ENCODE peak calls at places on chromosome 2, in ten cellular contexts. Y is cardiac muscle cell, V is tibial nerve, M is mammary epithelial cell, C is endodermal cell, B is H9, N is tibial artery, Z is HepG2, G is osteoblast, Q is vagina. H is an unnamed sample. For H3K4me1, the result is how much of the 10 kb centered on the place peaks cover.

GRCh38 chr2:144032566-144032965 is 487.4 kb downstream of the ZEB2 start:
- DNase-seq in Y (peak), V (no peak), M (no peak), C (no peak), B (no peak), N (no peak), Z (no peak), G (no peak), Q (no peak), H (no peak)

GRCh38 chr2:224046752-224047151 is 7.7 kb upstream of the SERPINE2 start:
- DNase-seq in Y (peak), V (no peak), M (no peak), C (peak), B (no peak), N (no peak), Z (no peak), G (no peak), Q (no peak), H (no peak)

GRCh38 chr2:233563663-233564430 is 2.7 kb downstream of the USP40 start:
- DNase-seq in Y (no peak), V (no peak), M (no peak), C (no peak), B (no peak), N (no peak), Z (no peak), G (no peak), Q (no peak), H (no peak)

GRCh38 chr2:234587341-234588053 is 90.6 kb upstream of the ARL4C start:
- DNase-seq in Y (no peak), V (no peak), M (no peak), C (no peak), B (no peak), N (no peak), Z (no peak), G (no peak), Q (no peak), H (no peak)

GRCh38 chr2:171447675-171448074 is 13.6 kb downstream of the DCAF17 start:
- DNase-seq in Y (no peak), V (no peak), M (no peak), C (no peak), B (no peak), N (no peak), Z (no peak), G (no peak), Q (no peak), H (no peak)

GRCh38 chr2:127627740-127628571 is 18.0 kb upstream of the GPR17 start:
- DNase-seq in Y (no peak), V (no peak), M (no peak), C (no peak), B (no peak), N (peak), Z (no peak), G (peak), Q (no peak), H (peak)

GRCh38 chr2:16218651-16219050 is 278.3 kb downstream of the MYCN start:
- DNase-seq in Y (no peak), V (no peak), M (no peak), C (peak), B (peak), N (peak), Z (peak), G (no peak), Q (no peak), H (no peak)

GRCh38 chr2:80510716-80511115 is 206.2 kb upstream of the LRRTM1 start:
- DNase-seq in Y (no peak), V (no peak), M (no peak), C (no peak), B (no peak), N (no peak), Z (no peak), G (no peak), Q (no peak), H (no peak)

GRCh38 chr2:233041722-233042323 is 9.4 kb downstream of the NEU2 start:
- DNase-seq in Y (no peak), V (no peak), M (no peak), C (peak), B (no peak), N (no peak), Z (no peak), G (no peak), Q (no peak), H (no peak)

GRCh38 chr2:4499316-4499715 is 795.9 kb downstream of the DCDC2C start:
- DNase-seq in Y (no peak), V (no peak), M (no peak), C (no peak), B (no peak), N (no peak), Z (no peak), G (no peak), Q (no peak), H (no peak)

GRCh38 chr2:139160838-139161237 is 380.6 kb upstream of the NXPH2 start:
- DNase-seq in Y (no peak), V (no peak), M (no peak), C (no peak), B (no peak), N (no peak), Z (no peak), G (no peak), Q (no peak), H (no peak)

GRCh38 chr2:88005776-88006175 is 10.6 kb downstream of the RNU2-63P start:
- DNase-seq in Y (no peak), V (no peak), M (no peak), C (no peak), B (peak), N (no peak), Z (no peak), G (no peak), Q (no peak), H (no peak)

GRCh38 chr2:101251844-101252407 is 760 bp upstream of the CNOT11 start:
- DNase-seq in Y (peak), V (no peak), M (peak), C (peak), B (peak), N (no peak), Z (peak), G (no peak), Q (no peak), H (no peak)

GRCh38 chr2:67571785-67572718 is 174.9 kb downstream of the ETAA1 start:
- DNase-seq in Y (no peak), V (no peak), M (peak), C (no peak), B (no peak), N (no peak), Z (no peak), G (no peak), Q (no peak), H (no peak)

GRCh38 chr2:127320067-127320466 is 26.1 kb upstream of the ERCC3 start:
- DNase-seq in Y (no peak), V (no peak), M (no peak), C (no peak), B (no peak), N (no peak), Z (no peak), G (no peak), Q (no peak), H (no peak)

GRCh38 chr2:157061799-157062198 is 195.7 kb upstream of the GALNT5 start:
- DNase-seq in Y (no peak), V (no peak), M (no peak), C (no peak), B (no peak), N (no peak), Z (no peak), G (no peak), Q (no peak), H (no peak)

GRCh38 chr2:193549661-193550060 is 1354.9 kb upstream of the TMEFF2 start:
- DNase-seq in Y (peak), V (no peak), M (no peak), C (no peak), B (no peak), N (no peak), Z (no peak), G (no peak), Q (no peak), H (no peak)

GRCh38 chr2:37782721-37783438 is 111.4 kb upstream of the CDC42EP3 start:
- DNase-seq in Y (no peak), V (no peak), M (no peak), C (no peak), B (no peak), N (peak), Z (no peak), G (no peak), Q (no peak), H (no peak)

GRCh38 chr2:230525682-230526081 is 109.7 kb downstream of the SP100 start:
- DNase-seq in Y (no peak), V (no peak), M (no peak), C (no peak), B (no peak), N (no peak), Z (peak), G (no peak), Q (no peak), H (no peak)

GRCh38 chr2:34193164-34193563 is 594.1 kb upstream of the FAM98A start:
- DNase-seq in Y (no peak), V (no peak), M (no peak), C (no peak), B (no peak), N (no peak), Z (no peak), G (no peak), Q (no peak), H (no peak)

GRCh38 chr2:72806280-72806955 is 19.4 kb downstream of the EXOC6B start:
- DNase-seq in Y (no peak), V (no peak), M (no peak), C (no peak), B (no peak), N (no peak), Z (no peak), G (no peak), Q (no peak), H (no peak)

GRCh38 chr2:229104026-229104425 is 167.1 kb downstream of the PID1 start:
- DNase-seq in Y (no peak), V (no peak), M (no peak), C (no peak), B (no peak), N (no peak), Z (no peak), G (no peak), Q (no peak), H (no peak)

GRCh38 chr2:71494523-71495155 is 41.3 kb downstream of the DYSF start:
- DNase-seq in Y (no peak), V (no peak), M (peak), C (no peak), B (no peak), N (no peak), Z (no peak), G (no peak), Q (no peak), H (no peak)

GRCh38 chr2:173075781-173076556 is at the start of gene MAP3K20:
- DNase-seq in Y (peak), V (peak), M (peak), C (peak), B (peak), N (peak), Z (peak), G (peak), Q (no peak), H (peak)

GRCh38 chr2:43169987-43170732 is 56.2 kb downstream of the ZFP36L2 start:
- DNase-seq in Y (no peak), V (no peak), M (no peak), C (peak), B (peak), N (no peak), Z (no peak), G (peak), Q (no peak), H (peak)

GRCh38 chr2:226802573-226802972 is 3.0 kb upstream of the IRS1 start:
- DNase-seq in Y (peak), V (no peak), M (peak), C (no peak), B (no peak), N (no peak), Z (peak), G (peak), Q (no peak), H (no peak)

GRCh38 chr2:16578081-16578480 is 87.6 kb downstream of the CYRIA start:
- DNase-seq in Y (no peak), V (no peak), M (no peak), C (no peak), B (no peak), N (no peak), Z (no peak), G (no peak), Q (no peak), H (no peak)

GRCh38 chr2:654896-655295 is 22.3 kb downstream of the TMEM18 start:
- DNase-seq in Y (no peak), V (no peak), M (no peak), C (no peak), B (no peak), N (no peak), Z (no peak), G (no peak), Q (peak), H (no peak)

DNA sequence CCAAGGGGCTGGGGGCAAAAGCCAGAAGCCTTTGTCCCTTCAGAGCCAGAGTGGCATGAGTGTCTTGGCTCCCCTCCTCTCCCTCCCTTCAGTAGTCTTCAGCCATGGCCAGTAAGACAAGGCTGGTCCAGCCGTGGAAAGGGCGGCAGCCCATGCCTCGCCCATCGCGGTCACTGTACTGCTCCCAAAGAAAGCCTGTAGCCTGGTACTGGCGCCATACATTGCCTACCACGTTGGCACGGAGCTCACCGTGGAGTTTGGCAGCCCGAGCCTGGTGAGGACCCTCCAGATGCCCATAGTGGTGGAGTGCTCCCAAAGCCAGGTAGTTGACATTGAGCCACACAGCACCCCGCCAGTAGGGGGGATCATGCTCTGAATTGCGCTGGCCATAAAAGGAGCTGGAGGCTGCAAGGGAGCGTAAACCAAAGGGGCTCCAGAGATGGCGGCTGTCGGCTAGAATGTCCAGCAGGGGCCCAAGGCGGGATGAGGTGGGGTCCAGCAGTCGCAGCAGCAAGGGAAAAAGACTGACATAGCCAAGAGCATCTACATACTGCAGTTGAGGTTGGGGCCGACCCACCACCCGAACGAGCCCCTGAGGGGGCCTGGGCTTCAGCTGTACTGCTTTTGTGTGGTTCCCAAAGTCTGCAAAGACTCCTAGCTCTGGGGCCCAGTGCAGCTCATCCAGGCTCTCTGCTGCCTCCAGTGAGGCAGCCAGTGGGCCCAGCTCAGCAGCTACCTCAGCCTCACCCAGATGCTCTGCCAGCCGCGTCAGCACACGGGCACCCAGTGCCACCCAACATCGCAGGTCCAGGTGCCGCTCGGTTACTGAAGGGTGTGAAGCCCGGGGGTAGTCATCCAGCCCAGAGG is 3.2 kb downstream of the WBP1 start:
- DNase-seq in Y (peak), V (no peak), M (no peak), C (peak), B (peak), N (no peak), Z (peak), G (peak), Q (no peak), H (no peak)
- TF ChIP-seq CTCF in Y (peak), V (no peak), M (peak), C (peak), B (peak), N (no peak), Z (peak), G (peak), Q (no peak), H (no peak)

GRCh38 chr2:241099246-241099645 is 2.8 kb downstream of the MTERF4 start:
- DNase-seq in Y (no peak), V (no peak), M (no peak), C (no peak), B (no peak), N (no peak), Z (no peak), G (no peak), Q (no peak), H (no peak)

GRCh38 chr2:241094924-241095420 is 7.1 kb downstream of the MTERF4 start:
- DNase-seq in Y (no peak), V (no peak), M (no peak), C (no peak), B (no peak), N (no peak), Z (no peak), G (no peak), Q (no peak), H (no peak)

GRCh38 chr2:241095594-241096290 is 6.3 kb downstream of the MTERF4 start:
- DNase-seq in Y (no peak), V (no peak), M (no peak), C (peak), B (no peak), N (no peak), Z (no peak), G (no peak), Q (no peak), H (no peak)

GRCh38 chr2:241094172-241094571 is 7.9 kb downstream of the MTERF4 start:
- DNase-seq in Y (no peak), V (no peak), M (no peak), C (no peak), B (no peak), N (no peak), Z (no peak), G (no peak), Q (no peak), H (no peak)

GRCh38 chr2:241096979-241097378 is 5.1 kb downstream of the MTERF4 start:
- DNase-seq in Y (no peak), V (no peak), M (no peak), C (peak), B (no peak), N (no peak), Z (no peak), G (no peak), Q (peak), H (no peak)
- H3K4me1 ChIP-seq in Y (under half), V (under half), M (under half), C (under half), B (under half), N (under half), Z (half or more), G (under half), Q (under half), H (under half)

DNA sequence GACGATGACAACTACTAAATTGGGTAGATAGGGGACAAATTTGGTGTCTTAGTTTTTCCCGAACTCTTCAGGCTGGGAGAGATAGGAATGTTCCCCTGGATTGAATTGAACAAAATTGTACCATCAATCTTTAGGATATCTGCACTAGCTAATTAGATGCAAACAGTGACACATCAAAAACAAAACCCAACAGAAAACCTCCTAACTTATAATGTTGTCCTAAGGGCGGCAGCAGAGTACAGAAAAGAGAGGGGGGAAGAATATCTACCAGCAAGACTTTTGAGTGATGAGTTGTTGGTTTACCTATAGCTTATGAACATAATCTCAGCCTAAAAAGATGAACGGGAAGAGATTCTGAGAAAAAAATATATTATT is 342.9 kb downstream of the INSIG2 start:
- DNase-seq in Y (peak), V (no peak), M (peak), C (no peak), B (no peak), N (no peak), Z (no peak), G (no peak), Q (no peak), H (no peak)
- TF ChIP-seq CTCF in Y (peak), V (no peak), M (no peak), C (peak), B (peak), N (no peak), Z (peak), G (peak), Q (no peak), H (no peak)

GRCh38 chr2:76921006-76921405 is 601.2 kb downstream of the LRRTM4 start:
- DNase-seq in Y (no peak), V (no peak), M (no peak), C (no peak), B (no peak), N (no peak), Z (no peak), G (no peak), Q (no peak), H (no peak)
- H3K4me1 ChIP-seq in Y (under half), V (under half), M (under half), C (under half), B (under half), N (under half), Z (under half), G (under half), Q (under half), H (under half)

DNA sequence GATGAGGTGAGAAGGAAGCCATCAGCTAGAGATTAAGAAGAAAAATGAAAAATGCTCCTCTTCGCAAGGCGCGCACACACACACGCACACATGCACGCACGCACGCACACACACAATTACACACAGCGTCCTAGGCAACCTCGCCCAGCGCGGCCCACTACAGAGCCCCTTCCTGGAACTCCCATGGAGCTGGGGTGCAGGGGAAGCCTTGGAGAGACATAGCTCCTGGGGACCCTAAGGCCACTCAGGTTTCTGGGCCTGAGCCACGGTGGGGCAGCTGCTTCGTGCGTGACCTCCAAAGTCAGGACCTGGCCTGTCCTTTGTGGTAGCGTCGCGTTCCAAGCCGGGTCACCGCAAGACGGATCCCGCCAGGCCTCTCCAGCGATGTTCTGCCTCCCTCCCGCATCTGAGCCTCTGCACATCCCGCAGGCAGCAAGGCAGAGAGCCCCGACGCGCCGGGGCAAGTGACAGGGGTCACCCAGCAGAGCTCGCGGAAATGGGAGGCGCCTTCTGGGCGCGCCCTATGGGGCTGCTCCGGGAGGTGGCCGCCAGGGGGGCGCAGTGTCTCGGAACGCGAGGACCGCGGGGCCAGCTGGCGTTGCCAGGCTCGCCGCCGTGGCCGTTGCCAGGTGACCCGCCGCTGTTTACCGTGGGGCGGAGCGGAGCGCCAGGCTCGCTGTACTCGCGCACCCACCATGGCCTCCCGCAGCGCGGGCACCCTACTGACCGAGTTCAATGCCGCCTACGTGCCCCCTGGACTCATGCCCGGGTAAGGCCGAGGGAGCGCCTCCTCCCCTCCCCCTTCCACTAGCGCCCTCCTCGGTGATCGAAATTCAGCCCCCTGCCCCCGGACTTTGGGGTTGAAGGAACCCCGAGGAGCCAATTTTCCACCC is 79.0 kb downstream of the CIB4 start:
- DNase-seq in Y (peak), V (no peak), M (peak), C (peak), B (peak), N (peak), Z (peak), G (peak), Q (no peak), H (peak)
- TF ChIP-seq CTCF in Y (peak), V (peak), M (no peak), C (peak), B (no peak), N (no peak), Z (peak), G (peak), Q (no peak), H (peak)

DNA sequence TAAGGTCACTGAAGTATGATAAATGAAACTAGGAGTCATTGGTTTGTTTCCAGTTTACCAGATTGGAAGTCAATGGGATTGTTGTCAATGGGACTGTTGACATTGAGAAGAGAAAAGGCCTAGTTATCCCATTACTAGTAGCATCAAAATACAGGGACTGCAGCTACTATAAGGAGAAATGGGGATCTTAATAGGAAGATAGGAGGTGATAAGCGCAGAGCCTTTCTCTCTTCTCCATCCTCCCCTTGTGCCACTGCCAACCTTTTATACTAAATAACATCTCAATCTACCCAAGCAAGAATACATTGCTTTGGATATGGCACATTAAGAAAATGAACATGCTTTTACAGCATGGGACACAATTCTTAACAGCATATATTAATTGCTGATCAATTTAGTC is 10.5 kb upstream of the BBS5 start:
- DNase-seq in Y (no peak), V (no peak), M (no peak), C (no peak), B (no peak), N (no peak), Z (no peak), G (no peak), Q (no peak), H (no peak)
- H3K4me1 ChIP-seq in Y (under half), V (under half), M (under half), C (under half), B (under half), N (under half), Z (under half), G (under half), Q (under half), H (under half)

GRCh38 chr2:151632993-151633592 is 101.2 kb downstream of the NEB start:
- DNase-seq in Y (peak), V (no peak), M (no peak), C (no peak), B (no peak), N (no peak), Z (peak), G (no peak), Q (no peak), H (no peak)
- TF ChIP-seq CTCF in Y (peak), V (no peak), M (peak), C (peak), B (peak), N (no peak), Z (peak), G (peak), Q (no peak), H (no peak)

H was measured in psoas muscle.